ENCODE peak calls at places on chromosomes 1 and 21, in four cellular contexts. W is GM12878, L is HCT116, K is K562. N is an unnamed sample.

GRCh38 chr1:168236836-168237611 is 11.2 kb downstream of the SFT2D2 start:
- DNase-seq in L (no peak), W (no peak), K (no peak), N (no peak)

GRCh38 chr21:43924421-43925095 is 59.5 kb downstream of the AGPAT3 start:
- DNase-seq in K (no peak), L (no peak), W (no peak), N (no peak)

GRCh38 chr1:245888809-245889208 is 618.3 kb downstream of the SMYD3 start:
- DNase-seq in L (peak; percentile 23), K (peak; percentile 41), W (peak; percentile 20), N (peak; percentile 38)

GRCh38 chr1:115189814-115190541 is 100.7 kb upstream of the TSPAN2 start:
- DNase-seq in K (no peak), W (no peak), L (peak; percentile 56), N (no peak)

GRCh38 chr21:32278068-32278467 is 781 bp downstream of the MIS18A start:
- DNase-seq in K (peak; percentile 36), W (no peak), L (no peak), N (no peak)

GRCh38 chr1:201914456-201915235 is 25.9 kb downstream of the SHISA4 start:
- DNase-seq in K (no peak), W (no peak), L (no peak), N (no peak)

GRCh38 chr1:202302166-202302565 is 39.6 kb downstream of the UBE2T start:
- DNase-seq in K (no peak), W (no peak), L (no peak), N (no peak)

GRCh38 chr1:102772831-102773230 is 335.5 kb downstream of the COL11A1 start:
- DNase-seq in W (no peak), K (no peak), L (no peak), N (peak; percentile 20)

GRCh38 chr1:211825990-211826389 is 4.6 kb downstream of the LPGAT1 start:
- DNase-seq in W (no peak), K (no peak), L (no peak), N (no peak)

GRCh38 chr1:21254335-21254951 is 35.8 kb downstream of the ECE1 start:
- DNase-seq in L (no peak), K (no peak), W (no peak), N (no peak)

GRCh38 chr1:1311107-1312104 is 3.0 kb downstream of the PUSL1 start:
- DNase-seq in K (no peak), L (no peak), W (no peak), N (no peak)

GRCh38 chr1:7069888-7070287 is 284.6 kb downstream of the CAMTA1 start:
- DNase-seq in L (no peak), K (no peak), W (no peak), N (no peak)

GRCh38 chr1:53341961-53342707 is 14.3 kb upstream of the LRP8 start:
- DNase-seq in W (no peak), K (no peak), L (no peak), N (no peak)

GRCh38 chr1:109482796-109483638 is 688 bp upstream of the ATXN7L2 start:
- DNase-seq in K (peak; percentile 34), W (no peak), L (no peak), N (no peak)

GRCh38 chr1:70405780-70406416 is 5.2 kb upstream of the CTH start:
- DNase-seq in K (no peak), L (no peak), W (no peak), N (no peak)

GRCh38 chr1:27488523-27489138 is 1.3 kb downstream of the WASF2 start:
- DNase-seq in L (no peak), W (no peak), K (peak; percentile 50), N (no peak)

GRCh38 chr1:8903908-8904650 is 25.6 kb upstream of the ENO1 start:
- DNase-seq in K (no peak), L (no peak), W (no peak), N (no peak)

GRCh38 chr1:108572182-108572581 is 12.3 kb downstream of the EEIG2 start:
- DNase-seq in L (no peak), W (no peak), K (no peak), N (no peak)

GRCh38 chr1:228760962-228761361 is 25.7 kb downstream of the RHOU start:
- DNase-seq in K (no peak), L (no peak), W (no peak), N (no peak)

GRCh38 chr1:65001238-65001792 is 35.0 kb upstream of the JAK1 start:
- DNase-seq in K (peak; percentile 66), W (no peak), L (no peak), N (no peak)

GRCh38 chr21:38861989-38862683 is 56.4 kb downstream of the ETS2 start:
- DNase-seq in K (no peak), L (no peak), W (peak; percentile 5), N (no peak)

GRCh38 chr1:180027949-180028445 is 73.4 kb downstream of the CEP350 start:
- DNase-seq in L (no peak), W (no peak), K (no peak), N (no peak)

GRCh38 chr1:41022424-41022823 is 899 bp upstream of the SLFNL1 start:
- DNase-seq in K (no peak), W (no peak), L (no peak), N (no peak)

GRCh38 chr1:201346337-201346939 is 31.0 kb downstream of the TNNT2 start:
- DNase-seq in K (peak; percentile 57), L (peak; percentile 54), W (no peak), N (peak; percentile 81)

GRCh38 chr1:30232288-30232899 is 491.0 kb downstream of the MATN1 start:
- DNase-seq in K (peak; percentile 60), W (no peak), L (peak; percentile 27), N (peak; percentile 47)

GRCh38 chr1:33300673-33301072 is 20.2 kb downstream of the A3GALT2 start:
- DNase-seq in K (no peak), L (no peak), W (no peak), N (no peak)

GRCh38 chr21:30430170-30430655 is at the start of gene KRTAP13-4:
- DNase-seq in W (no peak), L (no peak), K (no peak), N (no peak)

GRCh38 chr1:33686551-33686950 is 177.3 kb upstream of the HMGB4 start:
- DNase-seq in W (no peak), K (no peak), L (no peak), N (no peak)

GRCh38 chr1:111666828-111667227 is 47.2 kb downstream of the RAP1A start:
- DNase-seq in W (no peak), L (no peak), K (no peak), N (no peak)

GRCh38 chr1:52348704-52349301 is 17.2 kb downstream of the CC2D1B start:
- DNase-seq in L (no peak), K (peak; percentile 49), W (no peak), N (peak; percentile 52)

GRCh38 chr1:113021430-113022085 is 51.4 kb upstream of the LRIG2 start:
- DNase-seq in K (no peak), L (no peak), W (no peak), N (no peak)

GRCh38 chr1:113029822-113030221 is 43.2 kb upstream of the LRIG2 start:
- DNase-seq in L (no peak), K (no peak), W (no peak), N (no peak)

GRCh38 chr1:113031060-113031933 is 41.7 kb upstream of the LRIG2 start:
- DNase-seq in L (no peak), K (no peak), W (no peak), N (no peak)

GRCh38 chr1:113027449-113027848 is 45.5 kb upstream of the LRIG2 start:
- DNase-seq in W (no peak), L (no peak), K (no peak), N (peak; percentile 62)

DNA sequence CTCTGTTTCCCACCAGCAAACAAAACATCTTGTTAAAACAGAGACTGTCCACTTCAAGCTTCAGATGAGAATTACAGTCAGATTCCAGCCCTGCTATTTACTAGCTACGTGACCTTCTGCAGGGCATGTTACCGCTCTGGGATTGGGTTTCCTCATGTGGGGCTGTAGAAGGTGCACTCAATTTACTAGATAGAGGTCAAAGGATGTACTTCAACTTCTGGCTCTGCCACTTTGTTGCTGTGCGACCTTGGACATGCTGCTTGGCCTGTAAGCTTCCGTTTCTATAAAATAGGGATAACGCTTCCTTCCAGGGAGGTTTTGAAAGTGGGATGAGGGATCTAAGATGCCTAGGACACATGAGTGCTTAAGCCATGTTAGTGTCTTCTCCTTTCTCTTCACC is 46.0 kb upstream of the LRIG2 start:
- DNase-seq in K (no peak), L (no peak), W (no peak), N (no peak)
- H3K4me1 ChIP-seq in K (no peaks in the 10 kb centered on the region), L (no peaks in the 10 kb centered on the region), W (peaks cover 9% of the 10 kb centered on the region), N (no peaks in the 10 kb centered on the region)

DNA sequence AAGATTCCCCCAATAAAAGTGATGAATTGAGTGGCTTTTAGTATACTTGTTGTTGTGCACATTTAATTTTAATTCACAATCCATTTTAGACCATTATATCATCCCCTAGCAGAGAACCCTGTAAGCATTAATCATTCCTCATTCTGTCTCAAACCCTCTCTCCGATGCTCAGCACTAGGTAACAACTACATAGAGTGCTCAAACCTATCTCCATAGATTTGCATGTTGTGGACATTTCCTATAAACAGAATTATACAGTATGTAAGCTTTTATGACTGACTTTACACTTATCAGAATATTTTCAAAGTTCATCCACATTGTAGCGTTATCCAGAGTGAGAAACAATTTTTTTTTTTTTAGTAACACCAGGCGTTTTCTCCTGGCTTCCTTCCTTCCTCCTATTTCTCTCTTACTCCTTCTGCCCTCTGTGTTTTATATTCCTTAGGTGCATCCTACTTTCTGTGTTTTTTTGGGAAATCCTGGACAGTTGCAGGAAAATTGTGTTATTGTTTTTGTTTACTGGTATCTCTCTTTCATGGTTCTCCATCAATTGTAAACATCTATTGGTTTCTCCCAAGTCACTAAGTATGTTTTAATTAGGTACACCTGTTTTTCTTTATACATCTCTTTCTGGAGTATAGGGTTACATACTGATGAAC is 1528.0 kb upstream of the TPTE start:
- DNase-seq in W (no peak), L (no peak), K (peak; percentile 77), N (no peak)
- H3K9me3 ChIP-seq in W (no peaks in the 10 kb centered on the region), L (peaks cover 41% of the 10 kb centered on the region), K (no peaks in the 10 kb centered on the region), N (peaks cover 4% of the 10 kb centered on the region)

GRCh38 chr21:37370152-37371040 is 3.8 kb downstream of the DYRK1A start:
- DNase-seq in L (no peak), K (peak; percentile 77), W (no peak), N (no peak)
- TF ChIP-seq YY1 in L (no peak), K (no peak), W (no peak), N (no peak)

GRCh38 chr1:171740987-171741871 is 636 bp downstream of the VAMP4 start:
- DNase-seq in K (peak; percentile 84), L (no peak), W (peak; percentile 30), N (no peak)
- H3K4me1 ChIP-seq in K (peaks cover 27% of the 10 kb centered on the region), L (peaks cover 4% of the 10 kb centered on the region), W (peaks cover 4% of the 10 kb centered on the region), N (no peaks in the 10 kb centered on the region)

GRCh38 chr1:80882552-80882951 is 918.2 kb upstream of the ADGRL2 start:
- DNase-seq in W (no peak), L (no peak), K (no peak), N (no peak)

GRCh38 chr1:80876035-80876434 is 924.7 kb upstream of the ADGRL2 start:
- DNase-seq in W (no peak), K (no peak), L (no peak), N (no peak)

GRCh38 chr1:80878343-80878742 is 922.4 kb upstream of the ADGRL2 start:
- DNase-seq in L (no peak), W (no peak), K (no peak), N (no peak)
- H3K9me3 ChIP-seq in L (no peaks in the 10 kb centered on the region), W (no peaks in the 10 kb centered on the region), K (no peaks in the 10 kb centered on the region), N (no peaks in the 10 kb centered on the region)

GRCh38 chr1:237103021-237103420 is 61.0 kb downstream of the RYR2 start:
- DNase-seq in K (no peak), W (no peak), L (no peak), N (no peak)
- TF ChIP-seq YY1 in K (no peak), W (no peak), L (no peak), N (no peak)

GRCh38 chr1:26121854-26122773 is 10.5 kb downstream of the PDIK1L start:
- DNase-seq in K (peak; percentile 38), L (no peak), W (no peak), N (no peak)
- H3K4me1 ChIP-seq in K (peaks cover 54% of the 10 kb centered on the region), L (peaks cover 13% of the 10 kb centered on the region), W (peaks cover 4% of the 10 kb centered on the region), N (no peaks in the 10 kb centered on the region)

N was measured in NT2/D1.